ENCODE peak calls at places on chromosomes 6 and 20, in four cellular contexts. L is stimulated activated CD8-positive, alpha-beta memory T cell treated with anti-CD3 and anti-CD28 coated beads, Interleukin-4, amount 100 ng/mL, for 4 hours; R is posterior cingulate gyrus; W is mesenteric fat pad. Y is an unnamed sample.

GRCh38 chr6:22247916-22248482 is 48.8 kb downstream of the PRL start:
- DNase-seq in L (no peak), R (no peak), W (no peak), Y (no peak)

GRCh38 chr6:83511901-83512681 is at the start of gene PRSS35:
- DNase-seq in L (no peak), R (peak; percentile 81), W (no peak), Y (no peak)

GRCh38 chr20:2418388-2418787 is 37.7 kb downstream of the TGM6 start:
- DNase-seq in L (no peak), R (no peak), W (no peak), Y (no peak)

GRCh38 chr20:61117725-61118124 is 134.3 kb upstream of the CDH4 start:
- DNase-seq in L (no peak), R (no peak), W (peak; percentile 84), Y (peak; percentile 91)

GRCh38 chr20:11329271-11329670 is 588.4 kb upstream of the BTBD3 start:
- DNase-seq in L (no peak), R (no peak), W (no peak), Y (no peak)

GRCh38 chr6:46789434-46790358 is 3.5 kb upstream of the MEP1A start:
- DNase-seq in L (no peak), R (no peak), W (no peak), Y (no peak)

GRCh38 chr6:27672113-27672799 is 199.4 kb upstream of the ZNF184 start:
- DNase-seq in L (no peak), R (no peak), W (no peak), Y (no peak)

GRCh38 chr6:112691289-112691688 is 344.2 kb downstream of the RFPL4B start:
- DNase-seq in L (no peak), R (no peak), W (no peak), Y (no peak)

GRCh38 chr6:121584591-121585369 is 149.3 kb downstream of the GJA1 start:
- DNase-seq in L (no peak), R (no peak), W (no peak), Y (no peak)

GRCh38 chr6:13478525-13478962 is 8.9 kb downstream of the GFOD1 start:
- DNase-seq in L (no peak), R (no peak), W (no peak), Y (no peak)

GRCh38 chr6:143741480-143741879 is 63.7 kb downstream of the PHACTR2 start:
- DNase-seq in L (no peak), R (no peak), W (no peak), Y (no peak)

GRCh38 chr6:16747232-16748027 is 13.8 kb downstream of the ATXN1 start:
- DNase-seq in L (no peak), R (no peak), W (no peak), Y (no peak)

GRCh38 chr20:63441136-63441776 is 31.2 kb downstream of the KCNQ2 start:
- DNase-seq in L (peak; percentile 32), R (no peak), W (no peak), Y (no peak)

GRCh38 chr6:26122402-26122792 is 35.2 kb downstream of the HFE start:
- DNase-seq in L (no peak), R (no peak), W (no peak), Y (no peak)

GRCh38 chr6:35240838-35241801 is 18.4 kb upstream of the ZNF76 start:
- DNase-seq in L (peak; percentile 32), R (peak; percentile 91), W (peak; percentile 91), Y (no peak)

GRCh38 chr6:35635601-35636597 is 52.8 kb downstream of the FKBP5 start:
- DNase-seq in L (no peak), R (no peak), W (no peak), Y (no peak)

GRCh38 chr6:36803908-36804307 is 35.3 kb downstream of the CPNE5 start:
- DNase-seq in L (no peak), R (no peak), W (no peak), Y (no peak)

GRCh38 chr20:43529457-43530153 is 22.1 kb downstream of the L3MBTL1 start:
- DNase-seq in L (no peak), R (no peak), W (peak; percentile 24), Y (no peak)

Y was measured in kidney epithelial cell.